ENCODE peak calls at places on chromosomes 5 and 9, in five cellular contexts. A is mesothelial cell of epicardium, N is omental fat pad, Q is neural crest cell, L is MCF 10A. V is an unnamed sample.

GRCh38 chr9:93326654-93327053 is 124.8 kb upstream of the FAM120A start:
- DNase-seq in Q (no peak), A (no peak), N (no peak), L (no peak), V (no peak)

GRCh38 chr5:17443333-17444125 is 54.5 kb upstream of the TAF11L2 start:
- DNase-seq in L (peak; percentile 21), Q (no peak), N (no peak), A (no peak), V (no peak)

GRCh38 chr5:151134228-151134627 is 23.4 kb downstream of the ANXA6 start:
- DNase-seq in Q (no peak), L (no peak), A (no peak), N (no peak), V (no peak)

GRCh38 chr9:16316406-16316805 is 554.1 kb downstream of the BNC2 start:
- DNase-seq in L (no peak), Q (no peak), A (no peak), N (no peak), V (no peak)

GRCh38 chr9:78821126-78821822 is 524.3 kb downstream of the PSAT1 start:
- DNase-seq in N (no peak), Q (no peak), L (peak; percentile 54), A (no peak), V (peak; percentile 44)

GRCh38 chr9:34227445-34227844 is 48.6 kb downstream of the UBAP1 start:
- DNase-seq in A (no peak), Q (no peak), L (no peak), N (no peak), V (no peak)

GRCh38 chr5:110751902-110752762 is 13.3 kb downstream of the SLC25A46 start:
- DNase-seq in Q (no peak), N (no peak), A (no peak), L (no peak), V (no peak)

GRCh38 chr5:26805076-26805475 is 233.3 kb downstream of the CDH9 start:
- DNase-seq in L (peak; percentile 15), N (no peak), A (no peak), Q (no peak), V (no peak)

GRCh38 chr5:95826949-95827595 is 4.5 kb upstream of the GLRX start:
- DNase-seq in Q (no peak), L (no peak), N (no peak), A (no peak), V (no peak)

GRCh38 chr9:136787690-136788400 is 3.3 kb upstream of the TMEM141 start:
- DNase-seq in A (no peak), N (peak; percentile 51), L (peak; percentile 66), Q (peak; percentile 75), V (peak; percentile 26)

GRCh38 chr5:110179291-110179690 is 489.6 kb downstream of the MAN2A1 start:
- DNase-seq in Q (no peak), A (no peak), N (no peak), L (no peak), V (no peak)

GRCh38 chr9:91420471-91421021 is 3.1 kb downstream of the NFIL3 start:
- DNase-seq in Q (no peak), A (no peak), L (no peak), N (no peak), V (no peak)

GRCh38 chr5:172454355-172455086 is at the start of gene SH3PXD2B:
- DNase-seq in A (peak; percentile 50), N (no peak), Q (peak; percentile 75), L (peak; percentile 68), V (peak; percentile 16)

GRCh38 chr5:74916831-74917710 is 50.9 kb upstream of the FAM169A start:
- DNase-seq in N (no peak), A (no peak), Q (no peak), L (peak; percentile 31), V (peak; percentile 89)

GRCh38 chr9:37027582-37028424 is 6.3 kb downstream of the PAX5 start:
- DNase-seq in A (peak; percentile 93), L (peak; percentile 96), N (peak; percentile 66), Q (peak; percentile 96), V (peak; percentile 67)

GRCh38 chr9:118896356-118897000 is 472.8 kb downstream of the BRINP1 start:
- DNase-seq in A (no peak), N (no peak), L (peak; percentile 32), Q (no peak), V (no peak)

GRCh38 chr5:170121321-170121720 is 15.6 kb downstream of the FOXI1 start:
- DNase-seq in Q (no peak), A (no peak), N (no peak), L (no peak), V (peak; percentile 57)

GRCh38 chr9:88266416-88266815 is 121.8 kb upstream of the SPIN1 start:
- DNase-seq in Q (no peak), N (no peak), L (peak; percentile 20), A (no peak), V (peak; percentile 91)

GRCh38 chr5:171337207-171337562 is 28.1 kb downstream of the TLX3 start:
- DNase-seq in A (no peak), Q (no peak), N (no peak), L (no peak), V (no peak)

GRCh38 chr5:56900395-56900794 is 9.0 kb upstream of the SETD9 start:
- DNase-seq in L (peak; percentile 17), N (no peak), Q (no peak), A (no peak), V (peak; percentile 42)

GRCh38 chr5:139678283-139678613 is 30.1 kb downstream of the CXXC5 start:
- DNase-seq in N (no peak), Q (no peak), L (no peak), A (no peak), V (no peak)

GRCh38 chr9:2420488-2421056 is 201.0 kb upstream of the VLDLR start:
- DNase-seq in L (no peak), Q (no peak), A (no peak), N (no peak), V (no peak)
- TF ChIP-seq CTCF in L (no peak), Q (no peak), A (no peak), N (no peak), V (no peak)

GRCh38 chr9:133604214-133604613 is 5.0 kb downstream of the FAM163B start:
- DNase-seq in N (no peak), A (no peak), L (no peak), Q (no peak), V (no peak)
- TF ChIP-seq CTCF in N (no peak), A (no peak), L (no peak), Q (no peak), V (no peak)

GRCh38 chr9:85575868-85576267 is 165.9 kb downstream of the AGTPBP1 start:
- DNase-seq in A (no peak), L (no peak), Q (no peak), N (no peak), V (no peak)
- TF ChIP-seq CTCF in A (no peak), L (no peak), Q (no peak), N (no peak), V (no peak)

DNA sequence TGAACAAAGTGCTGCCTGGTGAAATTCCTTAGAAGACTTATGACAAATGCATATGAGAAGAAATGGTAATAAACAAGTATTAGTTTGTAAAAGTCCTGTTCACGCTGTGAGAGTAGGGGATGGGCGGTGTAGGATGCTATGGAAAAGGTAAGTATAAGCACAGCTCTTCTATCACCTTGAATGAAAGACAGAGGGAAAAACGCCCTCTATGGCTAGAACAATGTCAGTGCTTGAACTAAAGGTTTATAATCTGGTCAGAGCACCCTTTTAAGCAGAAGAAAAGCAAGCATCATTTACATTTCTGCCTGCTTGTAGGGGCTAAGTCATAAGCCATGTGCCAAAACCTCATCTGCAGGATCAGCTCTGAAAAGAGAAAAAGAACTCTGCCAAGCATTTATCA is 115.2 kb downstream of the LHFPL2 start:
- DNase-seq in Q (no peak), N (no peak), A (no peak), L (peak; percentile 47), V (peak; percentile 55)
- TF ChIP-seq CTCF in Q (peak; percentile 58), N (no peak), A (peak; percentile 37), L (no peak), V (peak; percentile 39)

GRCh38 chr5:127985811-127986325 is 97.7 kb upstream of the SLC12A2 start:
- DNase-seq in N (no peak), Q (no peak), A (no peak), L (peak; percentile 52), V (no peak)
- TF ChIP-seq CTCF in N (no peak), Q (no peak), A (no peak), L (no peak), V (no peak)

GRCh38 chr9:133437753-133438531 is 15.8 kb downstream of the ADAMTS13 start:
- DNase-seq in N (no peak), Q (no peak), L (no peak), A (no peak), V (no peak)
- TF ChIP-seq CTCF in N (no peak), Q (no peak), L (no peak), A (no peak), V (no peak)

GRCh38 chr5:126499742-126500396 is 76.7 kb downstream of the GRAMD2B start:
- DNase-seq in Q (no peak), N (no peak), A (no peak), L (peak; percentile 62), V (no peak)
- TF ChIP-seq CTCF in Q (peak; percentile 61), N (no peak), A (peak; percentile 32), L (peak; percentile 51), V (peak; percentile 57)